ENCODE peak calls at places on chromosomes 11 and 22, in seven cellular contexts. S is body of pancreas; E is cardiac muscle cell; J is OCI-LY7; D is adrenal gland; I is CD8-positive, alpha-beta T cell; P is left lung. K is an unnamed sample.

GRCh38 chr22:37552560-37553163 is 7.6 kb upstream of the CDC42EP1 start:
- DNase-seq in S (peak; percentile 43), E (peak; percentile 70), J (no peak), D (peak; percentile 40), I (no peak), P (no peak), K (no peak)

GRCh38 chr11:206002-206384 is 1.2 kb downstream of the BET1L start:
- DNase-seq in S (no peak), E (no peak), J (no peak), D (no peak), I (no peak), P (no peak), K (no peak)

GRCh38 chr11:123261345-123262106 is 66.5 kb upstream of the CLMP start:
- DNase-seq in S (peak; percentile 85), E (peak; percentile 89), J (peak; percentile 80), D (peak; percentile 87), I (peak; percentile 43), P (peak; percentile 93), K (peak; percentile 82)

GRCh38 chr22:41831383-41831782 is 1.5 kb upstream of the SREBF2 start:
- DNase-seq in S (no peak), E (no peak), J (peak; percentile 32), D (no peak), I (no peak), P (no peak), K (no peak)

GRCh38 chr11:130145975-130146776 is 13.4 kb upstream of the ST14 start:
- DNase-seq in S (peak; percentile 74), E (no peak), J (no peak), D (no peak), I (no peak), P (peak; percentile 91), K (peak; percentile 93)

GRCh38 chr11:57751676-57752253 is at the start of gene BTBD18:
- DNase-seq in S (peak; percentile 66), E (peak; percentile 70), J (peak; percentile 41), D (peak; percentile 51), I (no peak), P (no peak), K (peak; percentile 54)

GRCh38 chr11:43021466-43021865 is 290.3 kb upstream of the API5 start:
- DNase-seq in S (no peak), E (peak; percentile 19), J (peak; percentile 15), D (no peak), I (no peak), P (no peak), K (no peak)

GRCh38 chr11:68832476-68833176 is 9.1 kb downstream of the CPT1A start:
- DNase-seq in S (peak; percentile 50), E (no peak), J (no peak), D (peak; percentile 54), I (no peak), P (no peak), K (no peak)

GRCh38 chr22:48396785-48397530 is 1430.7 kb downstream of the BRD1 start:
- DNase-seq in S (no peak), E (no peak), J (no peak), D (no peak), I (no peak), P (no peak), K (no peak)

GRCh38 chr11:66700337-66700736 is 22.6 kb upstream of the RBM4B start:
- DNase-seq in S (no peak), E (no peak), J (no peak), D (no peak), I (no peak), P (no peak), K (no peak)

GRCh38 chr11:32262367-32262766 is 171.5 kb downstream of the RCN1 start:
- DNase-seq in S (no peak), E (no peak), J (no peak), D (no peak), I (no peak), P (no peak), K (no peak)

GRCh38 chr11:1731451-1732059 is 18.8 kb downstream of the IFITM10 start:
- DNase-seq in S (no peak), E (no peak), J (no peak), D (peak; percentile 2), I (no peak), P (no peak), K (no peak)

DNA sequence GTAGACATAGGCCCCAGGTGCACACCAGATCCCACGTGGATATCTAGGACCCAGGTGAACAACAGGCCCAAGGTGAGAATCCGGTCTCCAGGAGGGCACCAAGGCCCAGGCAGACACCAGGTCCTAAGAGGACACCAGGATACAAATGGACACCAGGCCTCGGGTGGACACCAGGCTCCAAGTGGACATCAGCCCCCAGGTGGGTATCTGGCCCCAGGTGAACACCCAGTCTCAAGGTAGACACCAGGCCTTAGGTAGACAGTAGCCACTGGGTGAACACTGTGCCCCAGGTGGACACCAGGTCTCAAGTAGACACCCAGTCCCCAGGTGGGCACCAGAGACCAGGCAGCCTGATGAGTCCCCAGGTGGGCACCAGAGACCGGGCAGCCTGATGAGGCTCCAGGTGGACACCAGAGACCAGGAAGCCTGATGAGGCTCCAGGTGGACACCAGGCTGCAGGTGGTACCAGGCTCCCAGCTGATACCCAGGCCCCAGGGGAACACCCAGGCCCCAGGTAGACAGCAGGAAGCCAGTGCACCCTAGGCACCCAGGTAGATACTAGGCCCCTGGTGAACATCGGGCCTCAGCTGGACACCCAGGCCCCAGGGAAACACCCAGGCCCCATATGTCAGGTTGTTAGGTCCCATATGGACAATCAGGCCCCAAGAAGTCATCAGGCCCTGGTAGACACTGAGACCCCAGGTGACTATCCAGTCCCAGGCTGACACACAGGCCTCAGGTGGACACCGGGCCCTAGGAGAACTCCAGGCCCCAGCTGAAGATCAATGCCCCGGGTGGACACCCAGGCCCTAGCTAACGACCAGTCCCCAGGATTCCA is 55.1 kb upstream of the SEPTIN5 start:
- DNase-seq in S (no peak), E (no peak), J (no peak), D (no peak), I (no peak), P (no peak), K (no peak)
- TF ChIP-seq CTCF in S (no peak), E (no peak), J (no peak), D (no peak), I (no peak), P (no peak), K (no peak)

DNA sequence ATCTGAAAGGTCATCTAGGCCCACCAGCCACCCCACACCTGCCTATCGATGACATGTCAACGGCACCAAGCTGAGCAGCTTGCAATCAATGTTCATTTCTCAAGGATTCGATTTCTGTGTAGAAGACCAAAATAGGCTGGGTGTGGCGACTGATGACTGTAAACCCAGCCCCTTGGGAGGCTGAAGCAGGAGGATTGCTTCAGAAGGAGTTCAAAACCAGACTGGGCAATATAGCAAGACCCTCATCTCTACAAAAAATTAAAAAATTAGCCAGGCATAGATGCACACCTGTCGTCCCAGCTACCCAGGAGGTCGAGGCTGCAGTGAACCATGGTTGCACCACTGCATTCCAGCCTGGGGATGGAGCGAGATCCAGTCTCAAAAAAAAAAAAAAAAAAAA is 108.7 kb downstream of the MICAL3 start:
- DNase-seq in S (no peak), E (no peak), J (no peak), D (no peak), I (no peak), P (no peak), K (no peak)
- TF ChIP-seq CTCF in S (no peak), E (no peak), J (no peak), D (no peak), I (no peak), P (no peak), K (no peak)

GRCh38 chr11:76444384-76445121 is at the start of gene EMSY:
- DNase-seq in S (peak; percentile 97), E (peak; percentile 98), J (peak; percentile 97), D (peak; percentile 95), I (peak; percentile 83), P (peak; percentile 98), K (peak; percentile 93)
- TF ChIP-seq CTCF in S (peak; percentile 24), E (no peak), J (no peak), D (no peak), I (no peak), P (no peak), K (no peak)

DNA sequence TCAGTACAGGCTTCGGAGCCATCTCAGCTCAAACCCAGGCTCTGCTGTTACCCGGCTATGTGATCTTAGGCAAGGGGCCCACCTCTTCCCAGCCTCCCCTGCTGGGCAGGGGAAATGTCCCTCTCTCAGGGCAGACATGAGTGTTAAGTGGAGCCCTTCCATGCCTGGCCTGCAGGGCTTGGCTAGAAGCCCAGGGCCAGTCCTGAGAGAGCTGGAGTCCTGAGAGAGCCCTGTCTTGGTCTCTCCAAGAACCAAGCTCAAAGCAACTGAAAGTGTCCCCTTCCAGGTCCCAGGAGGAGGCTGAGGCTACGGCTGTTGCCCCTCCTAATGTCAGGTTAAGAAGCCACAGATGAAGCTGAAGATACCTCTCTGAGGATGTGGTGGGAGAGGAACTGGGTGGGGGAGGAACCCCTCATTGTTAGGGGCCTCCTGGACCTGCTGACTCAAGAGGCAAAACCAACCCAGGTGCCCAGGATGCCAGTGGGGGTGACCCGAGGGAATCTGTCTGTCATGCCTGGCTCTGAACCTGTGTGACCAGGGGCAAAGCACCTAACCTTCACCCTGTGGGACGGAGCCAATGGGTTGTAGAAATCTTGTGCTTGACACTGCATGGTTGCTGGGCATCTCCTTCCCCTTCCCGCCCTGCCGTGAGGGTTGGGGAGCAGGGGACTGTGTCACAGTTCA is 4.2 kb downstream of the ZP1 start:
- DNase-seq in S (no peak), E (peak; percentile 40), J (no peak), D (no peak), I (peak; percentile 31), P (no peak), K (no peak)
- TF ChIP-seq CTCF in S (no peak), E (peak; percentile 37), J (no peak), D (peak; percentile 22), I (no peak), P (no peak), K (no peak)

GRCh38 chr11:44611687-44612437 is 46.4 kb downstream of the CD82 start:
- DNase-seq in S (no peak), E (no peak), J (peak; percentile 23), D (no peak), I (peak; percentile 55), P (no peak), K (no peak)
- TF ChIP-seq CTCF in S (no peak), E (no peak), J (no peak), D (no peak), I (no peak), P (no peak), K (no peak)